ENCODE peak calls at places on chromosomes 6 and 20, in ten cellular contexts. F, A, C, B, W, E, G, O, L and J are unnamed samples.

GRCh38 chr20:39533858-39534257 is 571.7 kb downstream of the DHX35 start:
- DNase-seq in F (no peak), A (no peak), C (no peak), B (no peak), W (no peak), E (no peak), G (no peak), O (no peak), L (no peak), J (no peak)

GRCh38 chr6:28634406-28634757 is 108.7 kb downstream of the GPX5 start:
- DNase-seq in F (no peak), A (no peak), C (no peak), B (no peak), W (no peak), E (no peak), G (no peak), O (no peak), L (no peak), J (no peak)

GRCh38 chr6:166828397-166829002 is 127.8 kb downstream of the RNASET2 start:
- DNase-seq in F (no peak), A (no peak), C (no peak), B (no peak), W (no peak), E (no peak), G (no peak), O (no peak), L (no peak), J (no peak)

GRCh38 chr6:114007451-114007953 is 36.6 kb upstream of the HDAC2 start:
- DNase-seq in F (peak; percentile 79), A (no peak), C (no peak), B (no peak), W (no peak), E (no peak), G (no peak), O (peak; percentile 65), L (no peak), J (no peak)

GRCh38 chr20:61929971-61930666 is 135.6 kb downstream of the TAF4 start:
- DNase-seq in F (no peak), A (no peak), C (no peak), B (no peak), W (no peak), E (peak; percentile 1), G (no peak), O (no peak), L (no peak), J (peak; percentile 47)

GRCh38 chr6:132300323-132300949 is 100.8 kb downstream of the MOXD1 start:
- DNase-seq in F (peak; percentile 66), A (no peak), C (no peak), B (peak; percentile 29), W (no peak), E (no peak), G (no peak), O (peak; percentile 49), L (no peak), J (no peak)

GRCh38 chr20:20956586-20956985 is 149.6 kb downstream of the LINC00237 start:
- DNase-seq in F (no peak), A (no peak), C (no peak), B (no peak), W (no peak), E (no peak), G (no peak), O (no peak), L (peak; percentile 29), J (no peak)

GRCh38 chr6:149929422-149929821 is 6.5 kb upstream of the RAET1G start:
- DNase-seq in F (peak; percentile 20), A (no peak), C (no peak), B (no peak), W (no peak), E (no peak), G (no peak), O (peak; percentile 35), L (no peak), J (no peak)

GRCh38 chr20:44211177-44212039 is 837 bp upstream of the OSER1 start:
- DNase-seq in F (no peak), A (no peak), C (peak; percentile 25), B (peak; percentile 55), W (peak; percentile 73), E (no peak), G (no peak), O (no peak), L (no peak), J (no peak)

GRCh38 chr6:120584111-120584760 is 750.0 kb downstream of the TBC1D32 start:
- DNase-seq in F (no peak), A (no peak), C (no peak), B (no peak), W (no peak), E (no peak), G (no peak), O (no peak), L (no peak), J (no peak)

GRCh38 chr6:84560431-84561375 is 203.7 kb downstream of the TBX18 start:
- DNase-seq in F (no peak), A (no peak), C (no peak), B (no peak), W (no peak), E (no peak), G (no peak), O (no peak), L (no peak), J (no peak)

GRCh38 chr20:33372993-33373441 is 28.3 kb downstream of the CDK5RAP1 start:
- DNase-seq in F (no peak), A (no peak), C (no peak), B (no peak), W (no peak), E (no peak), G (no peak), O (no peak), L (no peak), J (no peak)

GRCh38 chr6:36800223-36801095 is 38.8 kb downstream of the CPNE5 start:
- DNase-seq in F (no peak), A (no peak), C (no peak), B (no peak), W (no peak), E (no peak), G (no peak), O (no peak), L (no peak), J (no peak)

GRCh38 chr20:45347936-45348809 is at the start of gene SDC4:
- DNase-seq in F (peak; percentile 71), A (peak; percentile 82), C (peak; percentile 65), B (peak; percentile 83), W (peak; percentile 91), E (peak; percentile 78), G (peak; percentile 46), O (peak; percentile 88), L (no peak), J (peak; percentile 79)

GRCh38 chr20:2408111-2408510 is 27.4 kb downstream of the TGM6 start:
- DNase-seq in F (no peak), A (no peak), C (no peak), B (no peak), W (no peak), E (no peak), G (no peak), O (no peak), L (no peak), J (no peak)

GRCh38 chr6:16438677-16439615 is 200.6 kb downstream of the GMPR start:
- DNase-seq in F (peak; percentile 54), A (no peak), C (no peak), B (no peak), W (no peak), E (no peak), G (no peak), O (no peak), L (peak; percentile 17), J (no peak)

GRCh38 chr6:48476257-48476656 is 365.3 kb upstream of the PTCHD4 start:
- DNase-seq in F (peak; percentile 41), A (no peak), C (no peak), B (no peak), W (no peak), E (no peak), G (no peak), O (no peak), L (peak; percentile 6), J (no peak)

DNA sequence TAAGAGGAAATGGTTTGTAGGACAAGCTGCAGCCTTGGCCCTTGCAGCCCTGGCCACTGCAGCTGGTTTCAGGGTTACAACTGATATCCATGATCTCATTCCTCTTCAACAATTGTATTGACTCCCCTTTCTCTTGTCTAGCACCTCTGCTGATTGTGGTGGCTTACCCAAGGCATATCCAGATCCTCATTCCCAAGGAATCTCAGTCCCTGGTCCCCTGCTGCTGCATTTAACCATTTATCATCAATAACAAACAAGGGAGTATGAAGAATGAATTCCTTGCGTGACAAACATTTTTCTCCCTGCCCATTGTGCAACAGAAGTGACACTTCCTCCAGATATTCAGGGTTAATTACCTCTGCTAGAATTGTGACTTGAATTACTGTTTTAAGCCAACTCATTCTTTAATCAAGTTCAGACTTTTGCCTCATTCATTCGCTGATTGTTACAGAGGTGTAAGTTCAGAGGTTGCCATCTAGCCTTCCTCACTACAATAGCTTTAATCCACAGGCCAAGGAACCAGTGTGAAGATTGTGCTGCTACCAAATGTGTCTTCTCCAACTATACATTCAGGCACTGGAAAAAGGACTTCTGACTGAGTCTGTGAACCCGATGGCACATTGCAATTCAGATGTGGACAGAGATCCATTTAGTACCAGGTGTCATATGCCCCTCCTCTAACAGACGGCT is 111.1 kb upstream of the ADGRF1 start:
- DNase-seq in F (no peak), A (no peak), C (no peak), B (no peak), W (no peak), E (no peak), G (no peak), O (no peak), L (no peak), J (no peak)
- H3K27ac ChIP-seq in F (no peak overlapping the region), A (no peak overlapping the region), C (no peak overlapping the region), B (no peak overlapping the region), W (no peak overlapping the region), E (no peak overlapping the region), G (no peak overlapping the region), O (no peak overlapping the region), L (no peak overlapping the region), J (no peak overlapping the region)

GRCh38 chr6:29887330-29887818 is 55.0 kb upstream of the HLA-A start:
- DNase-seq in F (peak; percentile 12), A (no peak), C (no peak), B (peak; percentile 77), W (peak; percentile 84), E (peak; percentile 42), G (peak; percentile 22), O (peak; percentile 51), L (peak; percentile 4), J (peak; percentile 42)
- H3K4me3 ChIP-seq in F (peak overlapping the region; percentile 67), A (no peak overlapping the region), C (peak overlapping the region; percentile 91), B (peak overlapping the region; percentile 50), W (peak overlapping the region; percentile 62), E (peak overlapping the region; percentile 74), G (peak overlapping the region; percentile 72), O (peak overlapping the region; percentile 64), L (peak overlapping the region; percentile 73), J (peak overlapping the region; percentile 74)

DNA sequence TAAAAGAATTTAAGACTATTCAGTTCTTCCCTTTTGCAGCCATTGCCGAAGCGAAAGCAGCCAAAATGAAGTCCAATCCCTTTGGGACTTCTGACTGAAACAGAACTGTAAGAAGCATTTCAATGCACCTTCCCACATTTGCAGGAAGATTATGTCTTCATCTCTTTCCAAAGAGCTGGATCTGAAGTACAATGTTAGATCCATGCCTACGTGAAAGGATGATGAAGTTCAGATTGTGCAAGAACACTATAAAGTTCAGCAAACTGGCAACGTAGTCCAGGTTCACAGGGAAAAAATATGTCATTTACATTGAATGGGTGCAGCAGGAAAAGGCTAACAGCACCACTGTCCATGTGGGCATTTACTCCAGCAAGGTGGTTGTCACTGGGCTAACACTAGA is 6.0 kb upstream of the FILIP1 start:
- DNase-seq in F (no peak), A (no peak), C (no peak), B (no peak), W (no peak), E (no peak), G (no peak), O (no peak), L (no peak), J (no peak)
- H3K9me3 ChIP-seq in F (no peaks in the 10 kb centered on the region), A (no peaks in the 10 kb centered on the region), C (no peaks in the 10 kb centered on the region), B (no peaks in the 10 kb centered on the region), W (no peaks in the 10 kb centered on the region), E (no peaks in the 10 kb centered on the region), G (no peaks in the 10 kb centered on the region), O (no peaks in the 10 kb centered on the region), L (no peaks in the 10 kb centered on the region), J (no peaks in the 10 kb centered on the region)

GRCh38 chr6:128361378-128361777 is 159.0 kb downstream of the PTPRK start:
- DNase-seq in F (no peak), A (no peak), C (no peak), B (no peak), W (no peak), E (no peak), G (no peak), O (no peak), L (no peak), J (no peak)
- H3K27ac ChIP-seq in F (no peak overlapping the region), A (no peak overlapping the region), C (no peak overlapping the region), B (no peak overlapping the region), W (no peak overlapping the region), E (no peak overlapping the region), G (no peak overlapping the region), O (no peak overlapping the region), L (no peak overlapping the region), J (no peak overlapping the region)